ENCODE peak calls at places on chromosome 15, in six cellular contexts. One of them, this sample, is unnamed.

GRCh38 chr15:60799885-60800728 is 321.2 kb upstream of the ICE2 start:
- DNase-seq in T follicular helper cell: no peak
- DNase-seq in left cardiac atrium: no peak
- DNase-seq in CD4-positive, alpha-beta memory T cell: peak
- DNase-seq in activated T-cell treated with anti-CD3 and anti-CD28 coated beads for 1 hour: no peak
- DNase-seq in nephron progenitor cell: no peak
- DNase-seq in this sample: no peak

GRCh38 chr15:98530570-98530969 is 117.8 kb upstream of the IGF1R start:
- DNase-seq in T follicular helper cell: no peak
- DNase-seq in left cardiac atrium: no peak
- DNase-seq in CD4-positive, alpha-beta memory T cell: no peak
- DNase-seq in activated T-cell treated with anti-CD3 and anti-CD28 coated beads for 1 hour: no peak
- DNase-seq in nephron progenitor cell: no peak
- DNase-seq in this sample: no peak

GRCh38 chr15:81385110-81386076 is 11.4 kb upstream of the TMC3 start:
- DNase-seq in T follicular helper cell: no peak
- DNase-seq in nephron progenitor cell: no peak
- DNase-seq in left cardiac atrium: no peak
- DNase-seq in activated T-cell treated with anti-CD3 and anti-CD28 coated beads for 1 hour: no peak
- DNase-seq in CD4-positive, alpha-beta memory T cell: no peak
- DNase-seq in this sample: no peak

GRCh38 chr15:88695595-88696186 is 56.9 kb downstream of the ISG20 start:
- DNase-seq in T follicular helper cell: no peak
- DNase-seq in activated T-cell treated with anti-CD3 and anti-CD28 coated beads for 1 hour: no peak
- DNase-seq in CD4-positive, alpha-beta memory T cell: no peak
- DNase-seq in nephron progenitor cell: no peak
- DNase-seq in left cardiac atrium: no peak
- DNase-seq in this sample: no peak

GRCh38 chr15:90598053-90598577 is 68.4 kb downstream of the CRTC3 start:
- DNase-seq in activated T-cell treated with anti-CD3 and anti-CD28 coated beads for 1 hour: no peak
- DNase-seq in nephron progenitor cell: no peak
- DNase-seq in left cardiac atrium: peak
- DNase-seq in CD4-positive, alpha-beta memory T cell: no peak
- DNase-seq in T follicular helper cell: no peak
- DNase-seq in this sample: no peak

GRCh38 chr15:73323956-73324355 is 44.8 kb downstream of the HCN4 start:
- DNase-seq in nephron progenitor cell: no peak
- DNase-seq in CD4-positive, alpha-beta memory T cell: no peak
- DNase-seq in T follicular helper cell: no peak
- DNase-seq in left cardiac atrium: no peak
- DNase-seq in activated T-cell treated with anti-CD3 and anti-CD28 coated beads for 1 hour: no peak
- DNase-seq in this sample: no peak

GRCh38 chr15:32838820-32839219 is 121.0 kb downstream of the GREM1 start:
- DNase-seq in nephron progenitor cell: no peak
- DNase-seq in activated T-cell treated with anti-CD3 and anti-CD28 coated beads for 1 hour: no peak
- DNase-seq in left cardiac atrium: no peak
- DNase-seq in CD4-positive, alpha-beta memory T cell: no peak
- DNase-seq in T follicular helper cell: no peak
- DNase-seq in this sample: no peak

GRCh38 chr15:85014932-85015331 is 33.3 kb downstream of the PDE8A start:
- DNase-seq in T follicular helper cell: no peak
- DNase-seq in left cardiac atrium: no peak
- DNase-seq in activated T-cell treated with anti-CD3 and anti-CD28 coated beads for 1 hour: no peak
- DNase-seq in CD4-positive, alpha-beta memory T cell: no peak
- DNase-seq in nephron progenitor cell: no peak
- DNase-seq in this sample: no peak

GRCh38 chr15:74613089-74613952 is 2.3 kb upstream of the CLK3 start:
- DNase-seq in T follicular helper cell: no peak
- DNase-seq in nephron progenitor cell: no peak
- DNase-seq in left cardiac atrium: no peak
- DNase-seq in activated T-cell treated with anti-CD3 and anti-CD28 coated beads for 1 hour: no peak
- DNase-seq in CD4-positive, alpha-beta memory T cell: no peak
- DNase-seq in this sample: no peak

GRCh38 chr15:28989239-28989830 is 103.6 kb downstream of the APBA2 start:
- DNase-seq in nephron progenitor cell: no peak
- DNase-seq in T follicular helper cell: no peak
- DNase-seq in activated T-cell treated with anti-CD3 and anti-CD28 coated beads for 1 hour: no peak
- DNase-seq in left cardiac atrium: no peak
- DNase-seq in CD4-positive, alpha-beta memory T cell: no peak
- DNase-seq in this sample: no peak

GRCh38 chr15:95590533-95591044 is 739.9 kb upstream of the NR2F2 start:
- DNase-seq in left cardiac atrium: no peak
- DNase-seq in T follicular helper cell: no peak
- DNase-seq in activated T-cell treated with anti-CD3 and anti-CD28 coated beads for 1 hour: no peak
- DNase-seq in nephron progenitor cell: no peak
- DNase-seq in CD4-positive, alpha-beta memory T cell: no peak
- DNase-seq in this sample: no peak

GRCh38 chr15:38130200-38130567 is 122.5 kb upstream of the SPRED1 start:
- DNase-seq in left cardiac atrium: no peak
- DNase-seq in T follicular helper cell: no peak
- DNase-seq in activated T-cell treated with anti-CD3 and anti-CD28 coated beads for 1 hour: no peak
- DNase-seq in nephron progenitor cell: no peak
- DNase-seq in CD4-positive, alpha-beta memory T cell: no peak
- DNase-seq in this sample: no peak

GRCh38 chr15:35397027-35397426 is 148.9 kb downstream of the DPH6 start:
- DNase-seq in CD4-positive, alpha-beta memory T cell: no peak
- DNase-seq in T follicular helper cell: no peak
- DNase-seq in nephron progenitor cell: no peak
- DNase-seq in activated T-cell treated with anti-CD3 and anti-CD28 coated beads for 1 hour: no peak
- DNase-seq in left cardiac atrium: no peak
- DNase-seq in this sample: no peak

GRCh38 chr15:78407889-78408640 is 30.0 kb upstream of the IREB2 start:
- DNase-seq in left cardiac atrium: no peak
- DNase-seq in nephron progenitor cell: no peak
- DNase-seq in activated T-cell treated with anti-CD3 and anti-CD28 coated beads for 1 hour: no peak
- DNase-seq in CD4-positive, alpha-beta memory T cell: no peak
- DNase-seq in T follicular helper cell: no peak
- DNase-seq in this sample: no peak

GRCh38 chr15:67521770-67522568 is 1.0 kb downstream of the C15orf61 start:
- DNase-seq in nephron progenitor cell: no peak
- DNase-seq in CD4-positive, alpha-beta memory T cell: no peak
- DNase-seq in T follicular helper cell: no peak
- DNase-seq in activated T-cell treated with anti-CD3 and anti-CD28 coated beads for 1 hour: no peak
- DNase-seq in left cardiac atrium: no peak
- DNase-seq in this sample: no peak

GRCh38 chr15:96334017-96334704 is 3.7 kb downstream of the NR2F2 start:
- DNase-seq in CD4-positive, alpha-beta memory T cell: no peak
- DNase-seq in nephron progenitor cell: no peak
- DNase-seq in left cardiac atrium: no peak
- DNase-seq in activated T-cell treated with anti-CD3 and anti-CD28 coated beads for 1 hour: no peak
- DNase-seq in T follicular helper cell: no peak
- DNase-seq in this sample: no peak

GRCh38 chr15:59329570-59330350 is 42.9 kb downstream of the MYO1E start:
- DNase-seq in activated T-cell treated with anti-CD3 and anti-CD28 coated beads for 1 hour: no peak
- DNase-seq in nephron progenitor cell: no peak
- DNase-seq in T follicular helper cell: no peak
- DNase-seq in left cardiac atrium: no peak
- DNase-seq in CD4-positive, alpha-beta memory T cell: no peak
- DNase-seq in this sample: no peak

GRCh38 chr15:52050416-52050815 is 31.4 kb downstream of the MAPK6 start:
- DNase-seq in activated T-cell treated with anti-CD3 and anti-CD28 coated beads for 1 hour: no peak
- DNase-seq in T follicular helper cell: no peak
- DNase-seq in nephron progenitor cell: no peak
- DNase-seq in CD4-positive, alpha-beta memory T cell: no peak
- DNase-seq in left cardiac atrium: no peak
- DNase-seq in this sample: no peak

GRCh38 chr15:71588746-71589145 is 221.6 kb upstream of the NR2E3 start:
- DNase-seq in CD4-positive, alpha-beta memory T cell: no peak
- DNase-seq in activated T-cell treated with anti-CD3 and anti-CD28 coated beads for 1 hour: no peak
- DNase-seq in nephron progenitor cell: no peak
- DNase-seq in left cardiac atrium: no peak
- DNase-seq in T follicular helper cell: no peak
- DNase-seq in this sample: no peak

GRCh38 chr15:29618586-29618985 is 203.7 kb downstream of the TJP1 start:
- DNase-seq in CD4-positive, alpha-beta memory T cell: no peak
- DNase-seq in activated T-cell treated with anti-CD3 and anti-CD28 coated beads for 1 hour: no peak
- DNase-seq in T follicular helper cell: no peak
- DNase-seq in nephron progenitor cell: no peak
- DNase-seq in left cardiac atrium: no peak
- DNase-seq in this sample: no peak

GRCh38 chr15:72890043-72890442 is 106.5 kb upstream of the ADPGK start:
- DNase-seq in CD4-positive, alpha-beta memory T cell: no peak
- DNase-seq in left cardiac atrium: no peak
- DNase-seq in activated T-cell treated with anti-CD3 and anti-CD28 coated beads for 1 hour: no peak
- DNase-seq in nephron progenitor cell: no peak
- DNase-seq in T follicular helper cell: no peak
- DNase-seq in this sample: no peak

GRCh38 chr15:40063563-40064011 is 24.6 kb upstream of the SRP14 start:
- DNase-seq in activated T-cell treated with anti-CD3 and anti-CD28 coated beads for 1 hour: no peak
- DNase-seq in T follicular helper cell: no peak
- DNase-seq in CD4-positive, alpha-beta memory T cell: no peak
- DNase-seq in left cardiac atrium: no peak
- DNase-seq in nephron progenitor cell: no peak
- DNase-seq in this sample: no peak

GRCh38 chr15:48332642-48333034 is 1.4 kb downstream of the DUT start:
- DNase-seq in CD4-positive, alpha-beta memory T cell: peak
- DNase-seq in nephron progenitor cell: no peak
- DNase-seq in T follicular helper cell: no peak
- DNase-seq in left cardiac atrium: no peak
- DNase-seq in activated T-cell treated with anti-CD3 and anti-CD28 coated beads for 1 hour: no peak
- DNase-seq in this sample: no peak

GRCh38 chr15:73708691-73709090 is 24.5 kb downstream of the CD276 start:
- DNase-seq in left cardiac atrium: no peak
- DNase-seq in nephron progenitor cell: no peak
- DNase-seq in T follicular helper cell: no peak
- DNase-seq in CD4-positive, alpha-beta memory T cell: no peak
- DNase-seq in activated T-cell treated with anti-CD3 and anti-CD28 coated beads for 1 hour: no peak
- DNase-seq in this sample: no peak

GRCh38 chr15:88535100-88535499 is 11.4 kb downstream of the DET1 start:
- DNase-seq in activated T-cell treated with anti-CD3 and anti-CD28 coated beads for 1 hour: no peak
- DNase-seq in left cardiac atrium: no peak
- DNase-seq in nephron progenitor cell: no peak
- DNase-seq in T follicular helper cell: no peak
- DNase-seq in CD4-positive, alpha-beta memory T cell: no peak
- DNase-seq in this sample: no peak

GRCh38 chr15:66704783-66705113 is 2.7 kb downstream of the SMAD6 start:
- DNase-seq in CD4-positive, alpha-beta memory T cell: no peak
- DNase-seq in left cardiac atrium: no peak
- DNase-seq in nephron progenitor cell: no peak
- DNase-seq in T follicular helper cell: no peak
- DNase-seq in activated T-cell treated with anti-CD3 and anti-CD28 coated beads for 1 hour: no peak
- DNase-seq in this sample: no peak

GRCh38 chr15:25849431-25849921 is 13.7 kb downstream of the ATP10A start:
- DNase-seq in CD4-positive, alpha-beta memory T cell: no peak
- DNase-seq in left cardiac atrium: no peak
- DNase-seq in nephron progenitor cell: no peak
- DNase-seq in activated T-cell treated with anti-CD3 and anti-CD28 coated beads for 1 hour: no peak
- DNase-seq in T follicular helper cell: no peak
- DNase-seq in this sample: no peak

GRCh38 chr15:89203705-89204273 is 17.6 kb downstream of the RLBP1 start:
- DNase-seq in CD4-positive, alpha-beta memory T cell: peak
- DNase-seq in left cardiac atrium: no peak
- DNase-seq in T follicular helper cell: no peak
- DNase-seq in nephron progenitor cell: no peak
- DNase-seq in activated T-cell treated with anti-CD3 and anti-CD28 coated beads for 1 hour: no peak
- DNase-seq in this sample: no peak

GRCh38 chr15:57752426-57752825 is 45.9 kb downstream of the POLR2M start:
- DNase-seq in CD4-positive, alpha-beta memory T cell: no peak
- DNase-seq in left cardiac atrium: peak
- DNase-seq in activated T-cell treated with anti-CD3 and anti-CD28 coated beads for 1 hour: no peak
- DNase-seq in nephron progenitor cell: peak
- DNase-seq in T follicular helper cell: no peak
- DNase-seq in this sample: no peak

GRCh38 chr15:67880651-67881182 is 40.9 kb upstream of the RNU6-1 start:
- DNase-seq in CD4-positive, alpha-beta memory T cell: no peak
- DNase-seq in left cardiac atrium: no peak
- DNase-seq in activated T-cell treated with anti-CD3 and anti-CD28 coated beads for 1 hour: no peak
- DNase-seq in nephron progenitor cell: no peak
- DNase-seq in T follicular helper cell: no peak
- DNase-seq in this sample: no peak

GRCh38 chr15:99917237-99917636 is 184.0 kb upstream of the LYSMD4 start:
- DNase-seq in activated T-cell treated with anti-CD3 and anti-CD28 coated beads for 1 hour: no peak
- DNase-seq in T follicular helper cell: no peak
- DNase-seq in nephron progenitor cell: no peak
- DNase-seq in CD4-positive, alpha-beta memory T cell: no peak
- DNase-seq in left cardiac atrium: no peak
- DNase-seq in this sample: no peak

GRCh38 chr15:80202016-80202315 is 49.2 kb downstream of the FAH start:
- DNase-seq in activated T-cell treated with anti-CD3 and anti-CD28 coated beads for 1 hour: no peak
- DNase-seq in left cardiac atrium: no peak
- DNase-seq in nephron progenitor cell: no peak
- DNase-seq in T follicular helper cell: no peak
- DNase-seq in CD4-positive, alpha-beta memory T cell: no peak
- DNase-seq in this sample: no peak

GRCh38 chr15:77386626-77387025 is 33.3 kb downstream of the PEAK1 start:
- DNase-seq in nephron progenitor cell: no peak
- DNase-seq in left cardiac atrium: no peak
- DNase-seq in activated T-cell treated with anti-CD3 and anti-CD28 coated beads for 1 hour: no peak
- DNase-seq in CD4-positive, alpha-beta memory T cell: no peak
- DNase-seq in T follicular helper cell: no peak
- DNase-seq in this sample: no peak

GRCh38 chr15:89671687-89672086 is 7.5 kb downstream of the PLIN1 start:
- DNase-seq in CD4-positive, alpha-beta memory T cell: no peak
- DNase-seq in left cardiac atrium: no peak
- DNase-seq in activated T-cell treated with anti-CD3 and anti-CD28 coated beads for 1 hour: no peak
- DNase-seq in nephron progenitor cell: no peak
- DNase-seq in T follicular helper cell: no peak
- DNase-seq in this sample: no peak

GRCh38 chr15:31328999-31329639 is 2.5 kb downstream of the KLF13 start:
- DNase-seq in nephron progenitor cell: peak
- DNase-seq in T follicular helper cell: no peak
- DNase-seq in left cardiac atrium: no peak
- DNase-seq in CD4-positive, alpha-beta memory T cell: no peak
- DNase-seq in activated T-cell treated with anti-CD3 and anti-CD28 coated beads for 1 hour: no peak
- DNase-seq in this sample: no peak

GRCh38 chr15:26531489-26531888 is 241.4 kb downstream of the GABRB3 start:
- DNase-seq in T follicular helper cell: no peak
- DNase-seq in CD4-positive, alpha-beta memory T cell: no peak
- DNase-seq in activated T-cell treated with anti-CD3 and anti-CD28 coated beads for 1 hour: no peak
- DNase-seq in nephron progenitor cell: no peak
- DNase-seq in left cardiac atrium: no peak
- DNase-seq in this sample: no peak

This sample was measured in effector CD4-positive, alpha-beta T cell.